ENCODE peak calls at places on chromosomes 12 and 14, in four cellular contexts. M, B, T and U are unnamed samples.
A peak's percentile ranks its signal among the peaks of the same experiment; 100 is the strongest.

GRCh38 chr12:57459750-57460400 is at the start of gene GLI1:
- DNase-seq in T (peak; percentile 69), B (no peak), M (no peak), U (peak; percentile 39)

GRCh38 chr12:123078114-123078465 is 72.8 kb downstream of the PITPNM2 start:
- DNase-seq in M (no peak), T (no peak), B (no peak), U (no peak)

GRCh38 chr12:69097619-69098368 is 141.6 kb upstream of the CPSF6 start:
- DNase-seq in T (no peak), M (no peak), B (no peak), U (no peak)

GRCh38 chr12:108375986-108376663 is 37.0 kb upstream of the CMKLR1 start:
- DNase-seq in B (no peak), T (no peak), M (no peak), U (no peak)

GRCh38 chr14:105602799-105603763 is 76.7 kb downstream of the TMEM121 start:
- DNase-seq in T (no peak), B (no peak), M (no peak), U (no peak)

GRCh38 chr14:101958418-101959185 is 5.8 kb upstream of the DYNC1H1 start:
- DNase-seq in T (no peak), M (no peak), B (no peak), U (no peak)

GRCh38 chr12:1662761-1663439 is 28.0 kb upstream of the ADIPOR2 start:
- DNase-seq in T (peak; percentile 82), B (no peak), M (no peak), U (peak; percentile 91)

GRCh38 chr12:93427779-93428564 is 13.8 kb downstream of the UBE2N start:
- DNase-seq in T (no peak), B (no peak), M (no peak), U (no peak)

GRCh38 chr14:32407170-32407569 is 78.1 kb downstream of the AKAP6 start:
- DNase-seq in B (no peak), T (no peak), M (no peak), U (no peak)

GRCh38 chr14:100620437-100621100 is 33.4 kb upstream of the BEGAIN start:
- DNase-seq in T (no peak), B (no peak), M (no peak), U (peak; percentile 4)

GRCh38 chr12:46154221-46154975 is 114.4 kb downstream of the SLC38A1 start:
- DNase-seq in B (no peak), M (no peak), T (no peak), U (no peak)

GRCh38 chr14:91047174-91047753 is 13.2 kb downstream of the RPS6KA5 start:
- DNase-seq in T (no peak), M (no peak), B (no peak), U (no peak)

GRCh38 chr12:92338671-92339070 is 193.0 kb upstream of the BTG1 start:
- DNase-seq in B (no peak), T (no peak), M (no peak), U (no peak)

GRCh38 chr14:67527756-67528155 is 5.3 kb upstream of the PLEKHH1 start:
- DNase-seq in B (no peak), T (no peak), M (no peak), U (no peak)

GRCh38 chr14:69318241-69318640 is 58.3 kb downstream of the GALNT16 start:
- DNase-seq in T (no peak), M (no peak), B (no peak), U (peak; percentile 3)

GRCh38 chr12:50520808-50521207 is 16.0 kb downstream of the DIP2B start:
- DNase-seq in B (no peak), M (no peak), T (no peak), U (no peak)

GRCh38 chr12:40145896-40146295 is 40.0 kb upstream of the SLC2A13 start:
- DNase-seq in M (no peak), T (no peak), B (no peak), U (no peak)

GRCh38 chr12:40146800-40147797 is 41.2 kb upstream of the SLC2A13 start:
- DNase-seq in T (no peak), M (no peak), B (no peak), U (no peak)

GRCh38 chr12:40154381-40154780 is 48.5 kb upstream of the SLC2A13 start:
- DNase-seq in B (no peak), T (no peak), M (no peak), U (no peak)

GRCh38 chr12:40152783-40153383 is 47.0 kb upstream of the SLC2A13 start:
- DNase-seq in T (no peak), M (peak; percentile 20), B (no peak), U (peak; percentile 51)

DNA sequence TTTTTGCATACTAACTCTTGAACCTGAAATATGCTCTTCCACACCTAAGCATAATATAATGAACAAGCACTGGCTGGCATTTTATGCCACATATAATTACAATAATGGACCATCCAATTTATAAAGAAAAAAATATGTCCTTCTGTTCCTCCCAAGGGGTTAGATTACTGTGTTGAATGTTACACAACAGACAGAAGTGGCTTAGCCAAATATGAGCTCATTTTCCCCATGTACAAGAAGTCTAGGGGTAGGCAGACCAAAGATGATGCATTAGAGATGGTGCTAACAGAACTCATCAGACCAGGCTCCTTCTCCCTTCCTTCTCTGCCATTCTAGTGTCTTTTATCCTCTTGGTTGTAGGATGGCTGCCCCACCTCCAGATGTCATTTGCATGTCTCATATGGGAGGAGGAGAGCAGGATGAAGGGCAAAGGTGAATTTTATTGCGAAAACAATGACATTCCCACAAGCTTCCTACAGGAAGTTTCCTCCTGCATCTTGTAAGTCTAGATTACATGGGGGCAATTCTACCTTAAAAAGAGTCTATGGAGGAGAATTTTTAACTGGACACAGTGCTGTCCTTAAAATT is 43.9 kb upstream of the SLC2A13 start:
- DNase-seq in M (no peak), B (no peak), T (no peak), U (no peak)
- TF ChIP-seq CREM in M (no peak), B (no peak), T (no peak), U (no peak)

GRCh38 chr12:26648584-26648983 is 184.4 kb downstream of the ITPR2 start:
- DNase-seq in T (no peak), M (no peak), B (no peak), U (no peak)
- TF ChIP-seq CREM in T (no peak), M (no peak), B (no peak), U (no peak)

DNA sequence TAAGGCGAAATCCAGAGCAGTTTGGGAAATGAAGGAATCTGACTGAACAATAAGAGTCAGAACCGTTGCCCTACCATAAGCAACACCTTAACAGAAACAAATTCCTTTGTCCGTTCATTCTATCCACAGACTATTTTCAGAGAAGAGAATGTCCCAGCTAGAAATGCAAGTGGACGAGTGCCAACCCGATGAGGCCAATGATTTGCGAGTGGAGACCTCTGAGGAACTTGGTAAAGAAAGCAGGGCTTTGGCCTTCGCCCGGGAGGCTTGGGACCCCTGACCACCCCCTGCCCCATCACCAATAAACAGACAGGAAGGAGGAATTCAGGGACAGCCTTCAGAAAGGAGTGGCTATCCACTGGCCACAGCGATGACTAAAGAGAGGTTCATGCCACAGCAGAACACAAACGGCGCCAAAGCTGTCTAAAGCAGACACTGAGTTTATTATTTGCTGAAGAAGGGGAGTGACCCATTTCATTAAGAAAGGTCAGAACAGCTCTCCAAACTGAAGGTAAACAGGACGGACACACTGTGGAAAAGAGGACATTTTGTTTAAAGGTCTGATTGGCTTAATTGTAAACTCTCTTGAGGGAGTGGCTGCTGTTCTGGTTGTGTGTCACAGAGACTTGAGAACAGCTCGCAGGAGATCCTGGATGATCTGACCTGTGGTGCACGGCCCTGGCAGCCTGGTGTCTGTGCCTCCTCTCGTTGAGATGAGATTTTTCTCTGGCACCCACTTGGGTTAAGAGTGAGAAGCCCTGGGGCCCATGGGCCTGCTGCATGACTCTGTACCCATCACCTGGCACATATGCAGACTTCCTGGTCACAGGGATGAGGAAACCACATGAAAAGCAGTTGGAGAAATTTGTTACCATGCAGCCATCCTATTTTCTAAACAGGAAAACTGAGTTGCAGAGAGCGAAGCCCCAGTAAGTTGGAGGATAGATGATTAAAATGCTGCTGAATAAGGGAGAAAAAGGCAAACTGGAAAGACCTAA is 142.0 kb upstream of the PZP start:
- DNase-seq in B (no peak), T (no peak), M (peak; percentile 69), U (no peak)
- TF ChIP-seq CREM in B (no peak), T (no peak), M (no peak), U (no peak)

DNA sequence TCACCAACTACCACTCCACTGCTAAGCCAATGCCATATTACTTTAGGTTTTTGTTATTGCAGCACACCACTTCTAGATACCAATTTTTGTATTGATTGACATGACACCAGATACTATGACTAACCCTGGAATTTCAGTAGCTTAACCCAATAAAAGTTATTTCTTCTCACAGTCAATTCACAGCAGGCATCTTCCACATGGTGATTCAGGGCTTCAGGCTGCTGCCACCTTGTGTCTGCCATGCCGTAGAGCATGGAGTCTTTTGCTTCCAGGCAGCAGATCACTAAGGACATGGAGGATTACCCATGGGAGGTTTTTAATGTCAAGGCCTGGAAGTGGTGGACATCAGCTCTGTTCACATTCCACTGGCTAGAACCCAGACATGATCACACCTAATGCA is 56.4 kb upstream of the LTA4H start:
- DNase-seq in M (peak; percentile 18), T (no peak), B (no peak), U (peak; percentile 13)
- TF ChIP-seq CREM in M (no peak), T (no peak), B (no peak), U (no peak)